ENCODE peak calls at places on chromosomes 5 and 9, in four cellular contexts. H is AG04450, Q is upper lobe of right lung, F is fibroblast of lung. B is an unnamed sample. For H3K9me3, the result is how much of the 10 kb centered on the place peaks cover.

GRCh38 chr5:76303917-76304316 is 99.2 kb upstream of the IQGAP2 start:
- DNase-seq in H (no peak), Q (no peak), F (no peak), B (no peak)

GRCh38 chr5:125346316-125346715 is 599.9 kb upstream of the ZNF608 start:
- DNase-seq in H (no peak), Q (no peak), F (no peak), B (no peak)

GRCh38 chr5:159605585-159605984 is 275.3 kb upstream of the IL12B start:
- DNase-seq in H (no peak), Q (no peak), F (peak), B (no peak)

GRCh38 chr5:97550164-97550563 is 367.1 kb upstream of the RIOK2 start:
- DNase-seq in H (no peak), Q (no peak), F (peak), B (no peak)

GRCh38 chr5:81202652-81203051 is 30.5 kb upstream of the CKMT2 start:
- DNase-seq in H (no peak), Q (no peak), F (peak), B (no peak)

GRCh38 chr5:3619584-3619983 is 24.0 kb downstream of the IRX1 start:
- DNase-seq in H (no peak), Q (no peak), F (no peak), B (no peak)

GRCh38 chr9:88682431-88682831 is 147.5 kb downstream of the NXNL2 start:
- DNase-seq in H (no peak), Q (no peak), F (peak), B (no peak)

GRCh38 chr9:37999501-38000189 is 69.4 kb downstream of the SHB start:
- DNase-seq in H (no peak), Q (no peak), F (no peak), B (no peak)

GRCh38 chr9:80175286-80175906 is 603.6 kb downstream of the TLE4 start:
- DNase-seq in H (no peak), Q (no peak), F (peak), B (no peak)

GRCh38 chr9:71767421-71768321 is 642 bp downstream of the CEMIP2 start:
- DNase-seq in H (no peak), Q (peak), F (peak), B (no peak)

GRCh38 chr9:70921126-70921525 is 200.3 kb downstream of the TRPM3 start:
- DNase-seq in H (peak), Q (no peak), F (peak), B (no peak)

GRCh38 chr5:89083791-89084190 is 200.8 kb upstream of the MEF2C start:
- DNase-seq in H (peak), Q (no peak), F (peak), B (no peak)

GRCh38 chr9:5326893-5327548 is 12.7 kb downstream of the RLN1 start:
- DNase-seq in H (no peak), Q (peak), F (peak), B (peak)

GRCh38 chr9:83066771-83067170 is 3.8 kb upstream of the RASEF start:
- DNase-seq in H (peak), Q (no peak), F (peak), B (no peak)

GRCh38 chr9:108855888-108856287 is at the start of gene ACTL7B:
- DNase-seq in H (no peak), Q (no peak), F (no peak), B (no peak)

GRCh38 chr9:127762111-127762676 is 16.3 kb downstream of the SH2D3C start:
- DNase-seq in H (no peak), Q (peak), F (no peak), B (no peak)

GRCh38 chr9:111399772-111400563 is 69.9 kb upstream of the OR2K2 start:
- DNase-seq in H (no peak), Q (no peak), F (peak), B (no peak)

GRCh38 chr5:77312411-77312810 is 101.9 kb downstream of the PDE8B start:
- DNase-seq in H (no peak), Q (no peak), F (peak), B (no peak)

GRCh38 chr5:78881884-78882283 is 103.2 kb downstream of the ARSB start:
- DNase-seq in H (no peak), Q (no peak), F (no peak), B (no peak)

GRCh38 chr5:168163966-168164365 is 127.5 kb upstream of the WWC1 start:
- DNase-seq in H (no peak), Q (no peak), F (no peak), B (no peak)

GRCh38 chr5:173412566-173412965 is 84.4 kb upstream of the STC2 start:
- DNase-seq in H (peak), Q (no peak), F (peak), B (no peak)

GRCh38 chr5:132095077-132095744 is 21.6 kb downstream of the CSF2 start:
- DNase-seq in H (no peak), Q (no peak), F (no peak), B (no peak)

GRCh38 chr9:98144631-98145030 is 25.6 kb upstream of the TRIM14 start:
- DNase-seq in H (no peak), Q (peak), F (no peak), B (no peak)

GRCh38 chr5:15757635-15758034 is 257.7 kb downstream of the FBXL7 start:
- DNase-seq in H (no peak), Q (no peak), F (no peak), B (no peak)

GRCh38 chr9:5389109-5389732 is 48.5 kb downstream of the PLGRKT start:
- DNase-seq in H (peak), Q (no peak), F (peak), B (no peak)

GRCh38 chr5:134833340-134834032 is 12.3 kb upstream of the C5orf24 start:
- DNase-seq in H (peak), Q (no peak), F (peak), B (no peak)

GRCh38 chr9:26392639-26393038 is 500.0 kb downstream of the CAAP1 start:
- DNase-seq in H (no peak), Q (no peak), F (no peak), B (no peak)
- H3K9me3 ChIP-seq in H (under half), Q (under half), F (under half), B (under half)

DNA sequence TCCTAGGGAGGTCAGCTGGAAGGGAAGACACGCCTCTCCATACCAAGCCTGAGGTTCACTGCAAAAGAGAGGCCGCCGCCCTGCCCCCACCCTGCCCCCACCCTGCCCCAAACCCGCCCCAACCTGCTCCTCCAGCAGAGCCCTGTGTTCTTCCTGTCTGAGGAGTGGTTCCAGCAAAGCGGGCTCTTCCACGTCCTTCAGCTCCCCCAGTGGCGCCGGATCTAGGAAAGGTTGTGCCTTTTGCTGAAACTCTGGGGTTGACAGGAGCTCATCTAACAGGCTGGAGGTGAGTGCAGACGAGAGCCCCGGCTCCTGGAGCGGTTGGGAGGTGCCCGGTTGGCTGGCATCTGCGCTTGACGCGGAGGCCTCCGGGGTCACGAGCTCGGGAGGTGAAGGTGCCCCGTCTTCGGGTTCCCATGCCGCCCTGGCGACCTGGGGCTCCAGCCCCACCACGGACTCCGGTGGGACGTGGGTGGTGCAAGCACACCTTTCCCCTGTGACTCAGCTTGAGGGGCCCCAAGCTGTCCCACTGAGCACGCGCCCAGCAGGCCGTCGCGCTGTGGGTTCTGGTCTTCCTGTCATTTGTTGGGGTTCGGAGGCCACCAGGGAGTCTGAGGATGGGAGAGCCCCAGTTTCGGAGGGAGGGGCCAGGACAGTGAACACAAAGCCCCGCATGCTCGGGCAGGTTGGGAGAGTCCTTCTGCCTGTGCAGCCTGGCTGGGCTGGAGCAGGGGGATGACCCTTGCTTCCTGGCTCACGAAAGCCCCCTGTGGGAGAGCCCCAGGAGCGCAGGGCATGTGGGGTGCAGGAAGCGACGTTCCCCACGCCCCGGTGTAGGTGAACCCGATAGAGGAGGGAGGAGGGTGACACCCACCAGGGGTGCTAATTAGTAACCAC is 1467.1 kb downstream of the FOXD4L5 start:
- DNase-seq in H (no peak), Q (peak), F (peak), B (peak)
- H3K9me3 ChIP-seq in H (under half), Q (under half), F (under half), B (under half)

DNA sequence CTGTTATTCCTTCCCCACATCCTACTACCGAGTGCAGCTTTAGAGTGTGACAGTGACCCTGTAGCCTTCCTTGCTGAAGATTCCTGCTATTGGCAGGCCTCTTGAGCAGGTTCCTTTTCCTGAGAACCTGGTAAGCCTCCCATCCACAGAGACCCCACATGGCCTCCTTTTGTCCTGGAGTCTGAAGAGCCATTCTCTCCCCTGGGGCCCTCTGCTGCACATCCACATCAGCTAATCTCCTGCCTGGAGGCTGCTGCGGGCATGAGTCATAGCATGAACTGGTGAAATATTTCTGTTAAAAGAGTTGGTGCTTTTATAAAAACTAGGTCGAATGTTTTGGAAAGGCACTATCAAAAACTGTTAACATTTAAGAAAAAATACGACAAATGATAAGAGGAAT is 399.5 kb downstream of the CTNND2 start:
- DNase-seq in H (no peak), Q (no peak), F (no peak), B (no peak)
- H3K9me3 ChIP-seq in H (under half), Q (under half), F (under half), B (under half)

GRCh38 chr5:165504716-165505115 is 1999.3 kb downstream of the MAT2B start:
- DNase-seq in H (no peak), Q (no peak), F (no peak), B (no peak)

GRCh38 chr5:165497707-165498106 is 1992.3 kb downstream of the MAT2B start:
- DNase-seq in H (no peak), Q (no peak), F (peak), B (no peak)

GRCh38 chr5:165508861-165509260 is 2003.4 kb downstream of the MAT2B start:
- DNase-seq in H (no peak), Q (no peak), F (no peak), B (no peak)

GRCh38 chr5:165508286-165508685 is 2002.9 kb downstream of the MAT2B start:
- DNase-seq in H (no peak), Q (no peak), F (peak), B (no peak)

DNA sequence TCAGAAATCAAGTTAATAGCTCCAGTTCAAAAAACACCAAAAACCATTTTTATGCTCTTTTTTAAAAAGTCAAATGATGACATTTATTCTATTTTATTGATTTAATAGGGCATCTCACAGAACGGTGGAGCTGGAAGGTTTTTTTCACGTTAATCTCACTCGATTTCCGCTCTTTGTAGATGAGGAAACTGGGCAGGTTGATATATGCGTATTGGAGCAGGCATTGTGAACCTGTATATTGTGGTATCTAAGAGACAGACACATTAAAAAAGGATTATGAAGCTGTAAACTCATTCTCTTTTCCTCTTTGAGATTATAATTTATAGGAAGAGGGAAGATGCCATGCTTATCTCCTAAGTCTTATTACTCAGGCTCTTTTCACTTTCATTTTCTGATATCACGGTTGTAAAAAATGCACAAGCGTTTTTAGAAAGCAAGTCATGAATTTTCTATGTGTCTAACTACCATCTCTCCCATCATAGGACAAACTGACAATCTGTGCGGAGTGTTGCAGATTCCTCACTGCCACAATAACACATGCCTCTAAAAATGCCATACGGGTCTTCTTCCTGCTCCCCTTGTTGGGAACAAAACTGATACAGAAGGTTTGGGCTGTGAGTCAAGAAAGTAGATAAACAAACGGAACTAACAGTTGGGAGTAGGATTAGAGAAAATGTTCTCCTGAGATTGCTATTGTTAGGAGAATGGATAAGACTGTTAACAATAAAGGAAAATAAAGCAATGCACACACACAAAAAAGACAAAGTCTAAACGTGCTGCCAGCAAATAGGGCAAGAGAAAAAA is 1997.7 kb downstream of the MAT2B start:
- DNase-seq in H (no peak), Q (no peak), F (peak), B (no peak)
- H3K9me3 ChIP-seq in H (under half), Q (under half), F (under half), B (under half)

GRCh38 chr9:101408374-101409078 is 9.9 kb downstream of the ZNF189 start:
- DNase-seq in H (no peak), Q (no peak), F (peak), B (no peak)
- H3K9me3 ChIP-seq in H (under half), Q (half or more), F (under half), B (under half)

GRCh38 chr5:8843766-8844165 is 702.1 kb downstream of the SEMA5A start:
- DNase-seq in H (no peak), Q (no peak), F (peak), B (no peak)
- H3K9me3 ChIP-seq in H (under half), Q (under half), F (under half), B (under half)

GRCh38 chr9:1460143-1460769 is 410.1 kb downstream of the DMRT2 start:
- DNase-seq in H (no peak), Q (no peak), F (no peak), B (no peak)

GRCh38 chr9:1457460-1457859 is 407.3 kb downstream of the DMRT2 start:
- DNase-seq in H (no peak), Q (no peak), F (no peak), B (no peak)

GRCh38 chr9:1458503-1458902 is 408.3 kb downstream of the DMRT2 start:
- DNase-seq in H (no peak), Q (no peak), F (peak), B (no peak)

DNA sequence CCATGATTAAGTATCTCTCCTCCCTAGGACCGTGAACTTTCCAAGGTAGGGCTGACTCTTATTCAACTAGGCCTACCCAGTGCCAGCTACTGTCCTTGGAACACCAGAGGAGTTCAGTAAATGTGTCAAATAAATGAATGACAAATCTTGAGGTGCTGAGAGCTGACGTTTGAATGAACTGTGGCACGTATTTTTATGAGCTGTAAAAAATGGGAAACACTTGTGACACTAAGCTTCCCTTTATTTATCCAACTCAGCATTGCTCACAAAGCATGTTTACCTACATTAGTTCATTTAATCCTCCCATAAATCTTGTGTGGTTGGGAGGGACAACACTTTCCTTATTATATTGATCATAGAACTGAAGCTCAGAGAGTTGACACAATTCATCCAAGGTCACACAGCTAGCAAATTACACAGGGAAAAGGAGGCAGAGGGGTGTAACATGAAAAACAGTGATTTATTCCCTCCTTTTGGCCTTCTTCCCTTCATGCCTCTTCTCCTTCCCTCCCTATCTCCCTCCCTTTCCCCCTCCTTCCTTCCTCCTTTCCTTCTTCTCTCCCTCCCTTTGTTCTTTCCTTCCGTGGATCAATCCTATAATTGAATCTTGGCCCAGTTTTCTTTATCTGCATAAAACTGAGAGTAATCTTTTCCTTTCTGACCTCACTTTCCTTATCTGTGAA is 412.6 kb downstream of the DMRT2 start:
- DNase-seq in H (no peak), Q (no peak), F (no peak), B (no peak)
- H3K9me3 ChIP-seq in H (under half), Q (under half), F (under half), B (under half)

GRCh38 chr9:103899836-103900235 is 194.3 kb upstream of the SMC2 start:
- DNase-seq in H (no peak), Q (no peak), F (no peak), B (no peak)

GRCh38 chr9:103904242-103904641 is 189.9 kb upstream of the SMC2 start:
- DNase-seq in H (no peak), Q (no peak), F (no peak), B (no peak)

GRCh38 chr9:103902263-103902662 is 191.8 kb upstream of the SMC2 start:
- DNase-seq in H (no peak), Q (no peak), F (no peak), B (no peak)

GRCh38 chr9:103894184-103894583 is 199.9 kb upstream of the SMC2 start:
- DNase-seq in H (no peak), Q (no peak), F (no peak), B (no peak)

DNA sequence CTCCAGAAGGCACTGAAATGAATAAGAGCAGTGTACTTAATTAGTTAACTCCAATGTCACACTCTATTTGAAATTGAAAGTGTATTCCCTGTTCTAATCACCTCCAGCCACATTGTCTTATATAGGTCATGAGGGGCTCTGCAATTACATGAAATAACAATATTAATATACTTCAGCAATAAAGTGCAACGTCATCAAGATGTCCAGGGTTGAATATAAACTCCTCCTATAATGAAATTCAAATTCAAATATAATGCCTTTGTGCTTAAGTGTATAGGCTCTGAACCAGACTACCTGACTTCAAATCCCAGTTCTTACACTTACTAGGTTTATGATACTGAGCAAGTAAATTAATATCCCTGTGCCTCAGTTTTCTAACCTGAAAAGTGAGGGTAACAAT is 195.6 kb upstream of the SMC2 start:
- DNase-seq in H (no peak), Q (no peak), F (no peak), B (no peak)
- H3K9me3 ChIP-seq in H (under half), Q (under half), F (under half), B (under half)

B was measured in T-helper 17 cell.